ENCODE peak calls at places on chromosome 6, in four cellular contexts. One of them, this sample, is unnamed.

GRCh38 chr6:71393471-71393870 is 104.9 kb downstream of the OGFRL1 start:
- DNase-seq in adrenal gland: no peak
- DNase-seq in testis: no peak
- DNase-seq in ACHN: no peak
- DNase-seq in this sample: no peak

GRCh38 chr6:152423216-152424103 is 213.7 kb downstream of the SYNE1 start:
- DNase-seq in adrenal gland: no peak
- DNase-seq in testis: no peak
- DNase-seq in ACHN: no peak
- DNase-seq in this sample: no peak

GRCh38 chr6:43427406-43428111 is at the start of gene ABCC10:
- DNase-seq in adrenal gland: peak; percentile 98
- DNase-seq in testis: peak; percentile 95
- DNase-seq in ACHN: peak; percentile 90
- DNase-seq in this sample: peak; percentile 93

GRCh38 chr6:28948782-28949486 is 25.1 kb upstream of the TRIM27 start:
- DNase-seq in adrenal gland: no peak
- DNase-seq in testis: peak; percentile 52
- DNase-seq in ACHN: no peak
- DNase-seq in this sample: peak; percentile 66

GRCh38 chr6:53524455-53524815 is 20.5 kb downstream of the GCLC start:
- DNase-seq in adrenal gland: no peak
- DNase-seq in testis: no peak
- DNase-seq in ACHN: peak; percentile 47
- DNase-seq in this sample: no peak

GRCh38 chr6:30195951-30196350 is 17.3 kb downstream of the TRIM26 start:
- DNase-seq in adrenal gland: no peak
- DNase-seq in testis: no peak
- DNase-seq in ACHN: no peak
- DNase-seq in this sample: no peak

GRCh38 chr6:56814802-56815201 is 140.1 kb upstream of the BEND6 start:
- DNase-seq in adrenal gland: no peak
- DNase-seq in testis: no peak
- DNase-seq in ACHN: no peak
- DNase-seq in this sample: no peak

GRCh38 chr6:135475292-135475886 is 22.2 kb downstream of the AHI1 start:
- DNase-seq in adrenal gland: no peak
- DNase-seq in testis: peak; percentile 24
- DNase-seq in ACHN: no peak
- DNase-seq in this sample: no peak